ENCODE peak calls at places on chromosomes 2 and 18, in nine cellular contexts. I is choroid plexus epithelial cell, P is GM12865, G is psoas muscle, W is mucosa of descending colon, D is astrocyte of the cerebellum, Z is A673, H is heart right ventricle, K is A549. J is an unnamed sample.

GRCh38 chr2:31539505-31539904 is 41.2 kb downstream of the SRD5A2 start:
- DNase-seq in K (no peak), G (no peak), H (no peak), I (no peak), W (no peak), Z (no peak), P (no peak), D (no peak), J (no peak)

GRCh38 chr18:34661464-34662087 is 48.5 kb upstream of the DTNA start:
- DNase-seq in D (peak), I (peak), P (peak), G (no peak), W (peak), K (peak), Z (peak), H (no peak), J (peak)

GRCh38 chr2:24717263-24717951 is 75.8 kb downstream of the PTRHD1 start:
- DNase-seq in P (no peak), Z (no peak), W (no peak), K (no peak), D (no peak), H (no peak), I (no peak), G (no peak), J (no peak)

GRCh38 chr2:73939419-73939818 is 12.7 kb downstream of the DGUOK start:
- DNase-seq in Z (peak), H (no peak), I (peak), G (peak), K (peak), W (no peak), D (peak), P (no peak), J (peak)

GRCh38 chr2:108396845-108397244 is 19.1 kb downstream of the SULT1C4 start:
- DNase-seq in G (no peak), H (no peak), W (peak), P (peak), K (peak), D (no peak), I (peak), Z (peak), J (peak)

GRCh38 chr18:2502880-2503279 is 68.4 kb downstream of the METTL4 start:
- DNase-seq in I (no peak), K (no peak), G (no peak), H (no peak), P (no peak), W (no peak), Z (no peak), D (no peak), J (no peak)

GRCh38 chr2:100418563-100418962 is 1.1 kb upstream of the CHST10 start:
- DNase-seq in P (no peak), W (no peak), G (no peak), K (peak), I (no peak), H (no peak), D (no peak), Z (no peak), J (peak)

GRCh38 chr2:111710613-111711012 is 173.4 kb downstream of the ANAPC1 start:
- DNase-seq in H (no peak), Z (no peak), K (no peak), D (no peak), W (no peak), P (no peak), G (no peak), I (no peak), J (no peak)

GRCh38 chr2:2325538-2325937 is 5.5 kb downstream of the MYT1L start:
- DNase-seq in G (no peak), D (no peak), Z (no peak), I (no peak), H (no peak), P (no peak), K (no peak), W (no peak), J (no peak)

GRCh38 chr18:31555971-31556747 is 35.5 kb upstream of the TTR start:
- DNase-seq in G (no peak), D (peak), P (peak), W (peak), Z (peak), H (peak), I (peak), K (peak), J (peak)

GRCh38 chr2:200039847-200040246 is 84.5 kb downstream of the MAIP1 start:
- DNase-seq in D (peak), H (no peak), Z (no peak), K (no peak), P (no peak), I (peak), G (no peak), W (no peak), J (peak)

DNA sequence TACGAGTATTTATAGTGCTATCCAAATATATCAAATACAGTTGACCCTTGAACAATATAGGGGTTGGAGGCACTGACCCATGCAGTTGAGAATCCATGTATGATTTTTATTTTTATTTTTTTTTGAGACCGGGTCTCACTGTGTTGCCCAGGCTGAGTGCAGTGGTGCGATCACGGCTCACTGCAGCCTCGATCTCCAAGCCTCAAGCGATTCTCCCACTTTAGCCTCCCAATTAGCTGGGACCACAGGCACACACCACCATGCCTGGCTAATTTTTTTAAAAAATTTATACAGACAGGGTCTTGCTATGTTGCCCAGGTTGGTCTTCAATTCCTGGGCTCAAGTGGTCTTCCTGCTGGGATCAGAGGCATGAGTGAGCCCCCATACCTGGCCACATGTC is 70.6 kb downstream of the GORASP2 start:
- DNase-seq in D (no peak), Z (no peak), G (no peak), I (no peak), W (no peak), H (no peak), K (no peak), P (no peak), J (no peak)
- H3K4me3 ChIP-seq in D (no peak), Z (no peak), G (no peak), I (no peak), W (no peak), H (no peak), K (no peak), P (no peak), J (no peak)

DNA sequence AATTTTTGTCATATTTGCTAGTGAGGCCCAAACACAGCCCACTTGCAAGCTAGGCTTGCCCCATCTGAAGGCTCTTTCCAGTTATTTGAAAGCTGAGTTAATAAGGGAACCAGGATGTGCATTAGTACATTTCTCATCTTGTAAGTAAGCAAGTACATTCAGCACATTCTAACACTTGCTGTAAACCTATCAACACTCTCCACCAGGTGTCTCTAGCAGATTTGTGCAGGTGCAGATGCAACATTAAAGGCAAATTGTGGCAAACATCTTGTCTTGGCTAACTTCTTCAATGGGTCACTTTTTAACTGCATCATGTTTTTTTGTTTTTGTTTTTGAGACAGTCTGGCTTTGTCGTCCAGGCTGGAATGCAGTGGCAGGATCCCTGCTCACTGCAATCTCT is 25.3 kb upstream of the MFSD6 start:
- DNase-seq in G (no peak), I (peak), P (peak), D (peak), K (peak), W (peak), Z (peak), H (peak), J (peak)
- TF ChIP-seq CTCF in G (peak), I (peak), P (peak), D (peak), K (peak), W (no peak), Z (peak), H (peak), J (peak)

DNA sequence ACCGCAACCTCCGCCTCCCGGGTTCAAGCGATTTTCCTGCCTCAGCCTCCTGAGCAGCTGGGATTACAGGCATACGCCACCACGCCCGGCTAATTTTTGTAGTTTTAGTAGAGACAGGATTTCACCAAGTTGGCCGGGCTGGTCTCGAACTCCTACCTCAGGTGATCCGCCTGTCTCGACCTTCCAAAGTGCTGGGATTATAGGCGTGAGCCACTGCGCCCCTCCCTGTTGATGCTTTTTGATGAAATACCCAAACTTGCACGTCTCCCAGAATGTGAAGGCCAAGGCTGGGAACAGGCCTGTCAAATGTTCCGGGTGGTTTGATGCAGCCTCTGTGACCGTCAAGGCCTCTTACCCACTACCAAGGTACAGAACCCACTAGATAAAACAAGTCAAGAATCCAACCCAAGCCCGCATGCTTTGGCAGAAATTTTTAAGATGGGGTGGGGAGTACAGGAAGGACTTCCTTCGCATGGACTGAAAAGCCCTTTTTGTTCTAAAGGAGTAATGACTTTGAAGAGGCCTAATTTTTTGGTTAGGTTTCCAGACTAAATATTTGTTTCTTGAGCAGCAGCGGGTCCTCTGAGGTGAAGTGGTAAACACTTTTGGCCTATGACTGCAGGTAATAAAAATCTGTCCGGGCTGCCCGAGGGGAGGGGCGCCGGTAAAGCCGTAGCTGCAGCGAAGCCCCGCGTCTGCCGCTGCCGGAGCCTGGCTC is 3.7 kb upstream of the EVX2 start:
- DNase-seq in W (no peak), D (no peak), K (no peak), G (no peak), Z (no peak), P (no peak), I (no peak), H (no peak), J (no peak)
- H3K4me3 ChIP-seq in W (no peak), D (peak), K (peak), G (no peak), Z (no peak), P (no peak), I (no peak), H (no peak), J (no peak)

DNA sequence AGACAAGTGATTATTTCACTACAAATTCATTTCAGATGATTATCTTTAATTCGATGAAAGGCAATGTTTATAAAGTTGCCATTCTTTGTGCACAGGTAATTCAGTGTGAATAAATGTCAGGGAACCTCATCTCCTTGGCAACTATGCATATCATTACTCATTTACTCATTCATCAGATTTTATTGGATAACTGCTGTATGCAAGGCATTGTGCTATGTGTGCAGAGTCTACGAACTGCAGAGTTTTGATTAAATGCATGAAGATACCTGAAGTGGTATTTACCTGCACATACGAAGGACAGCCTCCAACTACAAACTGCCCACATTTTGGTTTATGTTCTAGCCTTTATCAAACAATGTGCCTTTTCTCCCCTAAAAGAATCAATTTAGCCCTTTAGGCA is 3.5 kb downstream of the RND3 start:
- DNase-seq in I (no peak), K (no peak), D (no peak), H (no peak), W (no peak), Z (no peak), P (no peak), G (no peak), J (no peak)
- TF ChIP-seq CTCF in I (no peak), K (no peak), D (no peak), H (no peak), W (no peak), Z (no peak), P (no peak), G (no peak), J (no peak)

GRCh38 chr18:77376043-77376732 is 126.5 kb downstream of the GALR1 start:
- DNase-seq in P (no peak), I (no peak), G (no peak), H (no peak), D (no peak), W (peak), K (no peak), Z (no peak), J (no peak)
- H3K4me3 ChIP-seq in P (no peak), I (no peak), G (no peak), H (no peak), D (no peak), W (no peak), K (no peak), Z (no peak), J (no peak)

GRCh38 chr18:53909668-53910067 is 314.8 kb downstream of the MBD2 start:
- DNase-seq in Z (peak), H (no peak), P (peak), D (no peak), G (no peak), W (peak), K (peak), I (peak), J (peak)
- TF ChIP-seq CTCF in Z (peak), H (peak), P (peak), D (peak), G (peak), W (no peak), K (peak), I (peak), J (peak)

GRCh38 chr2:78978340-78978739 is 47.2 kb upstream of the REG3G start:
- DNase-seq in H (no peak), I (no peak), W (no peak), Z (no peak), P (no peak), D (no peak), G (no peak), K (no peak), J (no peak)
- H3K4me3 ChIP-seq in H (no peak), I (no peak), W (no peak), Z (no peak), P (no peak), D (no peak), G (no peak), K (no peak), J (no peak)

DNA sequence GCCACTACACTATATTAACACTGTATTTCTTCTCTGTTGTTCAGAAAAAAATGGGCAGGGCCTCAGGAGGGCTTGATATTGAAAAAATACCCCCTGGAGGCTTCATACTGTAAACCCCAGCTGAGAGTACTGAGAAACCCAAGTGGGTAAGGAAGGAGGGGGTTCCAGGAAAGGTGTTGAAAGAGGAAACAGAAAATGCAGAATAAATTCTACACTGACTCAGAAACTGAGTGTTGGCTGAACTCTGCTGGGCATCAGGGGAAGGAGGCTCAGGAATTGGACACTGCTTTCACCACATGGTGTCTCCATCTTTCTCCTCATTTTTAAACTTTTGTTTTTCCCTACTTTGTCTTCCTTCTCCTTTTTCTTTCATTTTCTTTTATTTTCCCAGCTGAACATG is 253.7 kb downstream of the DYM start:
- DNase-seq in D (no peak), G (no peak), Z (no peak), H (no peak), I (peak), P (no peak), K (no peak), W (no peak), J (no peak)
- TF ChIP-seq CTCF in D (peak), G (no peak), Z (peak), H (no peak), I (peak), P (no peak), K (no peak), W (no peak), J (no peak)